ENCODE peak calls at places on chromosomes 3 and 15, in four cellular contexts. One of them, this sample, is unnamed.

GRCh38 chr3:88113311-88114162 is 36.2 kb upstream of the C3orf38 start:
- DNase-seq in H1: peak
- DNase-seq in GM12891: no peak
- DNase-seq in HepG2: peak
- DNase-seq in this sample: peak

GRCh38 chr15:70437089-70437488 is 326.3 kb downstream of the UACA start:
- DNase-seq in HepG2: peak
- DNase-seq in H1: no peak
- DNase-seq in GM12891: no peak
- DNase-seq in this sample: no peak

GRCh38 chr3:14803101-14803980 is 15.4 kb upstream of the FGD5 start:
- DNase-seq in HepG2: peak
- DNase-seq in GM12891: no peak
- DNase-seq in H1: no peak
- DNase-seq in this sample: no peak

GRCh38 chr3:54836876-54837275 is 91.0 kb downstream of the LRTM1 start:
- DNase-seq in HepG2: no peak
- DNase-seq in H1: no peak
- DNase-seq in GM12891: no peak
- DNase-seq in this sample: no peak

GRCh38 chr15:93762051-93762450 is 469.3 kb upstream of the MCTP2 start:
- DNase-seq in HepG2: no peak
- DNase-seq in H1: no peak
- DNase-seq in GM12891: no peak
- DNase-seq in this sample: no peak

GRCh38 chr15:28021281-28022039 is 77.7 kb downstream of the OCA2 start:
- DNase-seq in H1: peak
- DNase-seq in HepG2: peak
- DNase-seq in GM12891: no peak
- DNase-seq in this sample: no peak

GRCh38 chr15:68000754-68001153 is 53.4 kb upstream of the PIAS1 start:
- DNase-seq in H1: no peak
- DNase-seq in HepG2: no peak
- DNase-seq in GM12891: no peak
- DNase-seq in this sample: no peak

GRCh38 chr3:114595521-114596028 is 301.7 kb downstream of the TIGIT start:
- DNase-seq in H1: no peak
- DNase-seq in GM12891: no peak
- DNase-seq in HepG2: peak
- DNase-seq in this sample: no peak

GRCh38 chr3:31699309-31699953 is 166.7 kb downstream of the STT3B start:
- DNase-seq in H1: no peak
- DNase-seq in HepG2: no peak
- DNase-seq in GM12891: no peak
- DNase-seq in this sample: no peak

GRCh38 chr15:94346272-94346671 is 114.9 kb downstream of the MCTP2 start:
- DNase-seq in H1: no peak
- DNase-seq in GM12891: no peak
- DNase-seq in HepG2: no peak
- DNase-seq in this sample: no peak

GRCh38 chr15:50814634-50815033 is 49.1 kb upstream of the SPPL2A start:
- DNase-seq in HepG2: no peak
- DNase-seq in GM12891: no peak
- DNase-seq in H1: no peak
- DNase-seq in this sample: no peak

GRCh38 chr3:29301332-29302011 is 20.6 kb downstream of the RBMS3 start:
- DNase-seq in H1: no peak
- DNase-seq in GM12891: no peak
- DNase-seq in HepG2: no peak
- DNase-seq in this sample: no peak

GRCh38 chr3:40920041-40920440 is 279.3 kb upstream of the CTNNB1 start:
- DNase-seq in GM12891: no peak
- DNase-seq in H1: no peak
- DNase-seq in HepG2: no peak
- DNase-seq in this sample: no peak

GRCh38 chr3:17052348-17052747 is 167.6 kb downstream of the PLCL2 start:
- DNase-seq in HepG2: no peak
- DNase-seq in H1: no peak
- DNase-seq in GM12891: no peak
- DNase-seq in this sample: no peak

DNA sequence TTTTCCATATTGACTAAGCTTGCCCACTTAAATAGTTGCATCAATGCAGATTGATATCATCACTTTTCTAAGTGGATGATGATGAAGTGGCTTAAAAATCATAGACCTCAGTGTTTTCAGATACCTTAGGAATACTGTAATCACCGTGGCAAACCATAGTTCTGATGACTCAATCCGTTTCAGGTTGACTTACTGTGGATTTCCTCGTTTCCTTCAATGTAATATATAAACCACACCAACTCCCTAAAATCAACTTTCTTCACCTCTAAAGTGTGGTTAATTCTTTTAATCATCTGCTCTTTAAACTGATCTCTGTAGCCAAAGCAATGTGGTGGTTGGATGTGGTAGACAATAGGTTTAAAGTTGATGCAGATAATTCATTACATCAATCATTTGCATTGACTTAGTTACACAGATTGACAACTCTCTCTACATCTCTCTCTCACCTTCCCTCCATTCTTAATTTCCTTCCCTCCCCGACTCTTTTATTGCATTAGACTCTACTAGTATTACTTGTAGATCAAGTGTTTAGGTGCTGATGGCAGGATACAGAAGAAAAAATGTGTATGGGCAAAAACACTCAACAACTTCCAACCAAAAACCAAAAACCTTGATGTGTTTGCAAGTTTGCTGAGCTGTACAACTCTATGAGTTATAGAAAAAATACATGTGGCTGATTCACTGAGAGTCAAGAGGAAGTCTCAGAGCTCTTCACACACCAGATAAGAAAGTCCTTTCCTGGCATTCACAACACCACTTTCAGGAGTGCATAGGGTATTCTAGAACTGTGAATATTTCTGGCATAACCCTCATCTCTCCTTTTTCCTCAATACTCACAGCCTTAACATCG is 243.5 kb downstream of the NFKBIZ start:
- DNase-seq in GM12891: no peak
- DNase-seq in H1: no peak
- DNase-seq in HepG2: no peak
- DNase-seq in this sample: no peak
- TF ChIP-seq POLR2AphosphoS5 in GM12891: no peak
- TF ChIP-seq POLR2AphosphoS5 in H1: no peak
- TF ChIP-seq POLR2AphosphoS5 in HepG2: no peak
- TF ChIP-seq POLR2AphosphoS5 in this sample: no peak

GRCh38 chr15:90552162-90552928 is 22.6 kb downstream of the CRTC3 start:
- DNase-seq in HepG2: no peak
- DNase-seq in GM12891: no peak
- DNase-seq in H1: no peak
- DNase-seq in this sample: no peak
- TF ChIP-seq POLR2A in HepG2: no peak
- TF ChIP-seq POLR2A in GM12891: no peak
- TF ChIP-seq POLR2A in H1: no peak
- TF ChIP-seq POLR2A in this sample: no peak

DNA sequence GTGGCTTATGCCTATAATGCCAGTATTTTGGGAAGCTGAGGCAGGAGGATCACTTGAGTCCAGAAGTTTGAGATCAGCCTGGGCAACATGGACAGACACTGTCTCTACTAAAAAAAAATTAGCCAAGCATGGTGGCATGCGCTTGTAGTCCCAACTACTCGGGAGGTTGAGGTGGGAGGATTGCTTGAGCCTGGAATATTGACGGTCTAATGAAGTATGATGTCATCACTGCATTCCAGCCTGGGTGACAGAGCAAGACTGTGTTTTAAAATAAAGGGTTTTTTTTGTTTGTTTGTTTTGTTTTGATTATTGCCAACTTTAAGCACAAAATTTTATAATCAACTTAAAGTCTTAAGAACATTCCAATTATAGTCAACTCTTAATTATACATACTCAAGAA is 6.8 kb downstream of the PLSCR1 start:
- DNase-seq in HepG2: no peak
- DNase-seq in H1: no peak
- DNase-seq in GM12891: no peak
- DNase-seq in this sample: no peak
- TF ChIP-seq TAF1 in HepG2: no peak
- TF ChIP-seq TAF1 in H1: no peak
- TF ChIP-seq TAF1 in GM12891: no peak
- TF ChIP-seq TAF1 in this sample: no peak

GRCh38 chr15:45855210-45855906 is 220.5 kb downstream of the SQOR start:
- DNase-seq in GM12891: no peak
- DNase-seq in HepG2: peak
- DNase-seq in H1: no peak
- DNase-seq in this sample: no peak
- TF ChIP-seq POLR2AphosphoS5 in GM12891: no peak
- TF ChIP-seq POLR2AphosphoS5 in HepG2: no peak
- TF ChIP-seq POLR2AphosphoS5 in H1: no peak
- TF ChIP-seq POLR2AphosphoS5 in this sample: no peak